ENCODE peak calls at places on chromosomes 4 and X, in six cellular contexts. One of them, this sample, is unnamed.

GRCh38 chr4:1368421-1369090 is 21.5 kb downstream of the UVSSA start:
- DNase-seq in CD4-positive, alpha-beta T cell: no peak
- DNase-seq in mammary epithelial cell: no peak
- DNase-seq in AG09309: no peak
- DNase-seq in cardiac fibroblast: no peak
- DNase-seq in B cell: no peak
- DNase-seq in this sample: no peak

GRCh38 chrX:84047339-84047738 is 140.7 kb downstream of the RPS6KA6 start:
- DNase-seq in CD4-positive, alpha-beta T cell: no peak
- DNase-seq in mammary epithelial cell: no peak
- DNase-seq in AG09309: no peak
- DNase-seq in cardiac fibroblast: no peak
- DNase-seq in B cell: no peak
- DNase-seq in this sample: no peak

GRCh38 chrX:140040397-140040796 is 75.1 kb upstream of the CXorf66 start:
- DNase-seq in CD4-positive, alpha-beta T cell: no peak
- DNase-seq in mammary epithelial cell: peak
- DNase-seq in AG09309: no peak
- DNase-seq in cardiac fibroblast: no peak
- DNase-seq in B cell: no peak
- DNase-seq in this sample: peak

GRCh38 chrX:3175659-3176438 is 134.6 kb downstream of the ARSF start:
- DNase-seq in CD4-positive, alpha-beta T cell: no peak
- DNase-seq in mammary epithelial cell: no peak
- DNase-seq in AG09309: no peak
- DNase-seq in cardiac fibroblast: peak
- DNase-seq in B cell: no peak
- DNase-seq in this sample: peak

GRCh38 chr4:89000844-89001360 is 56.1 kb downstream of the FAM13A start:
- DNase-seq in CD4-positive, alpha-beta T cell: no peak
- DNase-seq in mammary epithelial cell: peak
- DNase-seq in AG09309: no peak
- DNase-seq in cardiac fibroblast: peak
- DNase-seq in B cell: no peak
- DNase-seq in this sample: no peak

GRCh38 chr4:133624744-133625143 is 475.6 kb downstream of the PCDH10 start:
- DNase-seq in CD4-positive, alpha-beta T cell: no peak
- DNase-seq in mammary epithelial cell: no peak
- DNase-seq in AG09309: no peak
- DNase-seq in cardiac fibroblast: no peak
- DNase-seq in B cell: no peak
- DNase-seq in this sample: no peak

GRCh38 chr4:168811793-168812651 is 198.0 kb downstream of the CBR4 start:
- DNase-seq in CD4-positive, alpha-beta T cell: no peak
- DNase-seq in mammary epithelial cell: peak
- DNase-seq in AG09309: no peak
- DNase-seq in cardiac fibroblast: peak
- DNase-seq in B cell: no peak
- DNase-seq in this sample: no peak

GRCh38 chr4:11730545-11730944 is 301.9 kb upstream of the HS3ST1 start:
- DNase-seq in CD4-positive, alpha-beta T cell: no peak
- DNase-seq in mammary epithelial cell: no peak
- DNase-seq in AG09309: no peak
- DNase-seq in cardiac fibroblast: no peak
- DNase-seq in B cell: no peak
- DNase-seq in this sample: no peak

GRCh38 chr4:102339018-102339417 is 6.3 kb downstream of the SLC39A8 start:
- DNase-seq in CD4-positive, alpha-beta T cell: no peak
- DNase-seq in mammary epithelial cell: peak
- DNase-seq in AG09309: no peak
- DNase-seq in cardiac fibroblast: no peak
- DNase-seq in B cell: no peak
- DNase-seq in this sample: no peak

GRCh38 chrX:109954955-109955354 is 48.0 kb upstream of the TMEM164 start:
- DNase-seq in CD4-positive, alpha-beta T cell: no peak
- DNase-seq in mammary epithelial cell: peak
- DNase-seq in AG09309: no peak
- DNase-seq in cardiac fibroblast: no peak
- DNase-seq in B cell: no peak
- DNase-seq in this sample: no peak

GRCh38 chr4:38516194-38516593 is 147.8 kb upstream of the KLF3 start:
- DNase-seq in CD4-positive, alpha-beta T cell: no peak
- DNase-seq in mammary epithelial cell: no peak
- DNase-seq in AG09309: no peak
- DNase-seq in cardiac fibroblast: no peak
- DNase-seq in B cell: no peak
- DNase-seq in this sample: no peak

GRCh38 chr4:147924604-147925412 is 192.9 kb downstream of the ARHGAP10 start:
- DNase-seq in CD4-positive, alpha-beta T cell: no peak
- DNase-seq in mammary epithelial cell: no peak
- DNase-seq in AG09309: no peak
- DNase-seq in cardiac fibroblast: peak
- DNase-seq in B cell: no peak
- DNase-seq in this sample: no peak

DNA sequence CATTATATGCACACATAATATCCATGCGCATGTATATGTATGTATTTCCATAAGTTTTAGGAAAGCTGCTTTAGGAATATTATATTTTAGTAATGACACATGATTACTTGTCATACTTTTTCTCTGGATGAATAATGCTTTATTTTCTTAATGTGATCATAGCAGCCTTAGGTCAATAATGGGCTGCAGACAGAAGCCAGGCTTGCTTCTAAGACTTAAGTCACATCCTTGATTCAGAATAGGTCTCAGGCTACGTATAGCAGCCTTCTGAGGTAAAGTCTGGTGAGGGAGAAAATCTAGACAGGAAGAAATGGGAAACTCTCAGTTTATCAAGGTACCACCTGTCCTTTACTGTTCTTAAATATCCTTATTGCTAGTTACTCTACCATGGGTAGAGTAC is 397.1 kb downstream of the GPAT3 start:
- DNase-seq in CD4-positive, alpha-beta T cell: no peak
- DNase-seq in mammary epithelial cell: no peak
- DNase-seq in AG09309: no peak
- DNase-seq in cardiac fibroblast: peak
- DNase-seq in B cell: no peak
- DNase-seq in this sample: no peak
- TF ChIP-seq CTCF in CD4-positive, alpha-beta T cell: no peak
- TF ChIP-seq CTCF in mammary epithelial cell: no peak
- TF ChIP-seq CTCF in AG09309: no peak
- TF ChIP-seq CTCF in cardiac fibroblast: no peak
- TF ChIP-seq CTCF in B cell: no peak
- TF ChIP-seq CTCF in this sample: no peak

GRCh38 chr4:139015269-139015947 is at the start of gene NOCT:
- DNase-seq in CD4-positive, alpha-beta T cell: peak
- DNase-seq in mammary epithelial cell: peak
- DNase-seq in AG09309: peak
- DNase-seq in cardiac fibroblast: peak
- DNase-seq in B cell: peak
- DNase-seq in this sample: peak
- TF ChIP-seq CTCF in CD4-positive, alpha-beta T cell: no peak
- TF ChIP-seq CTCF in mammary epithelial cell: no peak
- TF ChIP-seq CTCF in AG09309: no peak
- TF ChIP-seq CTCF in cardiac fibroblast: peak
- TF ChIP-seq CTCF in B cell: no peak
- TF ChIP-seq CTCF in this sample: no peak

DNA sequence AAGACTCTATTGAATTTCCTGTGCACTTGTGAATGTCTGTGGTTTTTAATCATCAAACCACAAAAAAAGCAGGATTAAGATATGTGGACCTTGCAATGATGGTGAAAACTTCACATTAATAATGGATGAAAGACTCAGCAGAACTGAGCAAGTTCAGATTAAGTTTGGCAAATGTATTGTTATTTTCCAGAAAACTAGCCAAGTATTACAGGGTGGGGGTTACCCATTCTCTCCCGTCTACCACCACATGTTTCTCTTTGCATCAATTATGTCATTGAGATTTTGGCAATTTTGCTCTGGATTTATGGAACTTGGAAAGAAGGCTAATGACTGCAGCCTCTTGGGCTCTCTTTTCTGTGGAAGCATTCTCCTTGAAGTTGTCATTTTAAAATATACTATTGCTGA is 577.1 kb downstream of the ANKRD50 start:
- DNase-seq in CD4-positive, alpha-beta T cell: no peak
- DNase-seq in mammary epithelial cell: peak
- DNase-seq in AG09309: no peak
- DNase-seq in cardiac fibroblast: peak
- DNase-seq in B cell: no peak
- DNase-seq in this sample: peak
- TF ChIP-seq CTCF in CD4-positive, alpha-beta T cell: no peak
- TF ChIP-seq CTCF in mammary epithelial cell: no peak
- TF ChIP-seq CTCF in AG09309: no peak
- TF ChIP-seq CTCF in cardiac fibroblast: no peak
- TF ChIP-seq CTCF in B cell: no peak
- TF ChIP-seq CTCF in this sample: no peak

GRCh38 chr4:84965558-84966381 is 720 bp downstream of the WDFY3 start:
- DNase-seq in CD4-positive, alpha-beta T cell: no peak
- DNase-seq in mammary epithelial cell: peak
- DNase-seq in AG09309: no peak
- DNase-seq in cardiac fibroblast: peak
- DNase-seq in B cell: peak
- DNase-seq in this sample: no peak
- TF ChIP-seq CTCF in CD4-positive, alpha-beta T cell: no peak
- TF ChIP-seq CTCF in mammary epithelial cell: peak
- TF ChIP-seq CTCF in AG09309: no peak
- TF ChIP-seq CTCF in cardiac fibroblast: no peak
- TF ChIP-seq CTCF in B cell: no peak
- TF ChIP-seq CTCF in this sample: no peak

GRCh38 chrX:129755779-129756650 is 17.2 kb downstream of the XPNPEP2 start:
- DNase-seq in CD4-positive, alpha-beta T cell: no peak
- DNase-seq in mammary epithelial cell: no peak
- DNase-seq in AG09309: no peak
- DNase-seq in cardiac fibroblast: no peak
- DNase-seq in B cell: no peak
- DNase-seq in this sample: no peak

GRCh38 chrX:129750971-129751370 is 12.2 kb downstream of the XPNPEP2 start:
- DNase-seq in CD4-positive, alpha-beta T cell: no peak
- DNase-seq in mammary epithelial cell: no peak
- DNase-seq in AG09309: no peak
- DNase-seq in cardiac fibroblast: no peak
- DNase-seq in B cell: no peak
- DNase-seq in this sample: no peak

GRCh38 chrX:129759576-129760061 is 20.1 kb upstream of the SASH3 start:
- DNase-seq in CD4-positive, alpha-beta T cell: peak
- DNase-seq in mammary epithelial cell: peak
- DNase-seq in AG09309: peak
- DNase-seq in cardiac fibroblast: peak
- DNase-seq in B cell: no peak
- DNase-seq in this sample: peak

GRCh38 chrX:129749069-129749468 is 10.3 kb downstream of the XPNPEP2 start:
- DNase-seq in CD4-positive, alpha-beta T cell: no peak
- DNase-seq in mammary epithelial cell: no peak
- DNase-seq in AG09309: no peak
- DNase-seq in cardiac fibroblast: peak
- DNase-seq in B cell: no peak
- DNase-seq in this sample: no peak

DNA sequence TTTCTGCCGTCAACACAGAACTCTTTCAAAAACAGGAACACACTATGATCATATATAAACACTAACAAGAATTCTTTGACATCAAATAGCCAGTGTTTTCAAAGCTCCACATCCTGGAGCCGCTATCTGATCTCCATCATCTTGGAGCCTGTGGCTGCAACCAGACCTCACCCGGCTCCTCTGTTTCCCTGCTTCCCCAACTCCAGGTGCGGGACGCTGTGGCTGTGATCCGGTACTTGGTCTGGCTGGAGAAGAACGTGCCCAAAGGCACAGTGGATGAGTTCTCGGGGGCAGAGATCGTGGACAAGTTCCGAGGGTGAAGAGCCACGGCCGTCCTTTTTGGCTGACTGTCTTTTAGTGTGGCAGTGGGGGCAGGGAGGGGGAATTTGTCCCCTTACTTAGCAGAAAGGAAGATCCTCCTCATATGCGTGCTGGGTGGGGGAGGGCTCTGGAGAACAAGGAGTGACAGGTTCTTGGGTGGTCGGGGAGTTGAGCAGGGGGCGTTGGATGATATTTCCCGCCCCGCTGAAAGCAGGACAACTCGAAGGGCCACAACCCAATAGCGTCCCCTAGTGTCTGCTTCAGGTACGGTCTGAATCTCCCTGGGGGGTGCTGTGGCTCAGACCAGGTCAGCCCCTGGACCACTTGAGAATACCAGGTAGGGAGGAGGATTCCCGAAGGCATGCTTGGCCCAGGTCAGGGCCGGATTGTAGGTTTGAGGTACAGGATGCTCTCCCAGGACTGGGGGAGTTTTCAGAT is 15.7 kb downstream of the XPNPEP2 start:
- DNase-seq in CD4-positive, alpha-beta T cell: no peak
- DNase-seq in mammary epithelial cell: no peak
- DNase-seq in AG09309: no peak
- DNase-seq in cardiac fibroblast: no peak
- DNase-seq in B cell: no peak
- DNase-seq in this sample: no peak
- TF ChIP-seq CTCF in CD4-positive, alpha-beta T cell: no peak
- TF ChIP-seq CTCF in mammary epithelial cell: peak
- TF ChIP-seq CTCF in AG09309: peak
- TF ChIP-seq CTCF in cardiac fibroblast: peak
- TF ChIP-seq CTCF in B cell: peak
- TF ChIP-seq CTCF in this sample: peak

DNA sequence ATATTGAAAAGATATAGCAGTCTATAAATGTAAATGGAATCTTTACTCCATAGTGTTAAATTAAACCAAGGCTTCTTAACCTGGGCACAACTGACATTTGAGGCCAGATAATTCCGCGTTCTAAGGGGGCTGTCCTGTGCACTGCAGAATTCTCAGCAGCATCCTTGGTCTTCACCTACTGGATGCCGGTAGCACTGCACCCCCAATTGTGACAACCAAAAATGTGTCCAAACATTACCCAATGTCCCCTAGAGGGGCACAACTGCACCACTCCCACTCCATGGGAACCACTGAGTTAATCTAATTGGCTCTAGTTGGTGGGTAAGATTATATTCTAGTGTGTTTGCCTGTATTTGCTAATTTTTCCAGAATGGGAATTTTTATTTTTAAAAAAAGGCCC is 16.6 kb downstream of the AP1S2 start:
- DNase-seq in CD4-positive, alpha-beta T cell: no peak
- DNase-seq in mammary epithelial cell: no peak
- DNase-seq in AG09309: no peak
- DNase-seq in cardiac fibroblast: no peak
- DNase-seq in B cell: no peak
- DNase-seq in this sample: no peak
- TF ChIP-seq CTCF in CD4-positive, alpha-beta T cell: no peak
- TF ChIP-seq CTCF in mammary epithelial cell: peak
- TF ChIP-seq CTCF in AG09309: peak
- TF ChIP-seq CTCF in cardiac fibroblast: peak
- TF ChIP-seq CTCF in B cell: peak
- TF ChIP-seq CTCF in this sample: peak

GRCh38 chrX:34332336-34332735 is 200.2 kb upstream of the FAM47A start:
- DNase-seq in CD4-positive, alpha-beta T cell: no peak
- DNase-seq in mammary epithelial cell: no peak
- DNase-seq in AG09309: no peak
- DNase-seq in cardiac fibroblast: peak
- DNase-seq in B cell: no peak
- DNase-seq in this sample: no peak
- TF ChIP-seq CTCF in CD4-positive, alpha-beta T cell: no peak
- TF ChIP-seq CTCF in mammary epithelial cell: peak
- TF ChIP-seq CTCF in AG09309: no peak
- TF ChIP-seq CTCF in cardiac fibroblast: peak
- TF ChIP-seq CTCF in B cell: no peak
- TF ChIP-seq CTCF in this sample: peak

GRCh38 chrX:16633754-16634153 is 16.2 kb upstream of the S100G start:
- DNase-seq in CD4-positive, alpha-beta T cell: no peak
- DNase-seq in mammary epithelial cell: no peak
- DNase-seq in AG09309: no peak
- DNase-seq in cardiac fibroblast: peak
- DNase-seq in B cell: no peak
- DNase-seq in this sample: no peak

GRCh38 chrX:16635040-16635439 is 14.9 kb upstream of the S100G start:
- DNase-seq in CD4-positive, alpha-beta T cell: no peak
- DNase-seq in mammary epithelial cell: no peak
- DNase-seq in AG09309: no peak
- DNase-seq in cardiac fibroblast: no peak
- DNase-seq in B cell: no peak
- DNase-seq in this sample: no peak

GRCh38 chrX:16628954-16629595 is 20.9 kb upstream of the S100G start:
- DNase-seq in CD4-positive, alpha-beta T cell: no peak
- DNase-seq in mammary epithelial cell: no peak
- DNase-seq in AG09309: no peak
- DNase-seq in cardiac fibroblast: no peak
- DNase-seq in B cell: no peak
- DNase-seq in this sample: no peak
- TF ChIP-seq CTCF in CD4-positive, alpha-beta T cell: no peak
- TF ChIP-seq CTCF in mammary epithelial cell: no peak
- TF ChIP-seq CTCF in AG09309: no peak
- TF ChIP-seq CTCF in cardiac fibroblast: no peak
- TF ChIP-seq CTCF in B cell: no peak
- TF ChIP-seq CTCF in this sample: no peak

This sample was measured in retinal pigment epithelial cell.